ENCODE peak calls at places on chromosome 2, in nine cellular contexts. B is tibial nerve, V is HepG2, F is suprapubic skin, D is A549, G is ovary, Z is sigmoid colon, X is H1, R is stomach. Y is an unnamed sample.

GRCh38 chr2:27212626-27213471 is 781 bp upstream of the SLC5A6 start:
- DNase-seq in Z (peak; percentile 35), V (peak; percentile 55), X (no peak), B (no peak), D (peak; percentile 66), F (peak; percentile 67), R (no peak), G (no peak), Y (no peak)

GRCh38 chr2:145740302-145740701 is 1220.4 kb upstream of the ZEB2 start:
- DNase-seq in D (no peak), Z (no peak), X (no peak), B (no peak), F (no peak), G (no peak), V (no peak), R (no peak), Y (no peak)

GRCh38 chr2:8089596-8089995 is 592.3 kb upstream of the ID2 start:
- DNase-seq in B (no peak), V (no peak), R (no peak), G (no peak), D (no peak), X (no peak), F (no peak), Z (no peak), Y (no peak)

GRCh38 chr2:58228272-58228671 is 12.9 kb downstream of the FANCL start:
- DNase-seq in D (no peak), F (no peak), G (no peak), V (no peak), X (no peak), Z (no peak), R (no peak), B (no peak), Y (no peak)

GRCh38 chr2:129829577-129829976 is 149.9 kb upstream of the RAB6C start:
- DNase-seq in G (no peak), F (no peak), X (no peak), D (no peak), Z (no peak), R (no peak), B (no peak), V (no peak), Y (no peak)

GRCh38 chr2:33226546-33226945 is 249.9 kb upstream of the RASGRP3 start:
- DNase-seq in B (no peak), G (no peak), V (no peak), F (no peak), D (no peak), R (no peak), Z (no peak), X (no peak), Y (no peak)

GRCh38 chr2:5985551-5986229 is 293.5 kb downstream of the SOX11 start:
- DNase-seq in R (no peak), B (no peak), Z (no peak), F (no peak), D (no peak), V (no peak), X (no peak), G (no peak), Y (no peak)

GRCh38 chr2:152613235-152613634 is 104.0 kb downstream of the PRPF40A start:
- DNase-seq in D (no peak), R (no peak), V (no peak), G (no peak), F (no peak), B (no peak), Z (no peak), X (no peak), Y (no peak)

GRCh38 chr2:106115250-106115649 is 78.9 kb downstream of the UXS1 start:
- DNase-seq in F (no peak), R (no peak), G (no peak), D (peak; percentile 51), Z (no peak), B (no peak), X (no peak), V (peak; percentile 84), Y (no peak)

GRCh38 chr2:122368576-122369243 is 613.3 kb downstream of the TSN start:
- DNase-seq in V (no peak), X (no peak), G (no peak), B (no peak), R (no peak), D (no peak), F (no peak), Z (no peak), Y (no peak)

GRCh38 chr2:122366427-122366826 is 611.0 kb downstream of the TSN start:
- DNase-seq in Z (no peak), G (no peak), X (no peak), D (no peak), B (no peak), F (no peak), R (no peak), V (no peak), Y (no peak)

GRCh38 chr2:122358729-122359128 is 603.3 kb downstream of the TSN start:
- DNase-seq in V (no peak), R (no peak), B (no peak), D (no peak), F (no peak), G (no peak), X (no peak), Z (no peak), Y (no peak)

DNA sequence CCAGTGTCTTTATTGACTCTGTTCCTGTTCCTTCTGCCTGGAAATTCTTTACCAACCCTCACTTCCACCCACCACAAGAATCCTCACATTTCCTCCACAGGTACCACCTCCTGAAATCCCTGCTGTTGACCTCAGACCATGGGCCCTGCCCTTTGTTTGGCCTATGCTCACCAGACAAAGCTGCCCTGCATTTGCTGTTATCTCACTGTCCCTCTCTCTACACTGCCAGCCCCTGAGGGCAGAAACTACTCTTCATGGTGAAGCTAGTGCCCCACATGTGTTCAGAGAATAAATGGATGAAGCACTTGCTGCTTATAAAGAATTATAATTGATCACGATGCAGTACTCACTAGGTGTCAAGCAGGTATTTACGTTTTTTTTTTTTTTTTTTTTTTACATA is 608.4 kb downstream of the TSN start:
- DNase-seq in Z (no peak), R (no peak), G (no peak), V (no peak), B (no peak), D (no peak), X (no peak), F (no peak), Y (no peak)
- TF ChIP-seq EP300 in Z (no peak), R (no peak), G (no peak), V (no peak), B (no peak), D (no peak), X (no peak), F (no peak), Y (no peak)

DNA sequence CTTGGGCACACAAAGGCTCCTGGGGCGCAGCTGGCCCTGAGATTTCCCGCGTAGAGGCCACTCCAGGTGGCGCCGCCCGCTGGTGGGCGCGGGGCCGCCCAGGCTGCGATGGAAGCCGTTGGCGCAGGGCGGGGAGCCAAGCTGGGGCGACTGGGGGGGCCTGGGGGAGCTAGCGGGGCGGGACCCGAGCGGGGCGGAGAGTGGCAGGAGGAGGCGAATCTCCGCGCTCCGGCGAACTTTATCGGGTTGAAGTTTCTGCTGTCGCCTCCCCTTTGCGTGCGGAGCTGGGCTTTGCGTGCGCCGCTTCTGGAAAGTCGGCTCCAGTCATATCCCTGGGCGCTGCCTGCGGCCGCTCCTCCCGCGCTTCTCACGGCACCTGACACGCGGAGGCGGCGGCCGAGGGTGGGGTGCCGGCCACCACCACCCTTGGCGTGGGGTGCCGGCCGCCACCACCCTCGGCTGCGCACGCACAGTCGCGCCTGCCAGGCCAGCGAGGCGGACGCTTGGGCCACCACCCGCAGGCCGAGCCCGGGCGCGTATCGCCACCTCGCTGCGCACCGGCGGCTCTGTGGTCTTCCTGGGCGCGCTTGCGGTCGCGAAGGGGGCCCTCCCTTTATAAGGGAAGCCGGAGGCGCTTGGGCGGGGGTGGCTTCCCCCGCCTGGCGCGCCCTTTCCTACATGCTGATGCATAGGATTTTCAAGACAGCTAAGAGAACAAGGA is 919 bp upstream of the CYP1B1 start:
- DNase-seq in F (peak; percentile 89), R (peak; percentile 70), X (no peak), G (peak; percentile 60), Z (peak; percentile 88), V (no peak), B (peak; percentile 68), D (peak; percentile 78), Y (peak; percentile 83)
- TF ChIP-seq POLR2A in F (peak; percentile 47), R (no peak), X (no peak), G (peak; percentile 26), Z (no peak), V (no peak), B (peak; percentile 15), D (peak; percentile 57), Y (no peak)

DNA sequence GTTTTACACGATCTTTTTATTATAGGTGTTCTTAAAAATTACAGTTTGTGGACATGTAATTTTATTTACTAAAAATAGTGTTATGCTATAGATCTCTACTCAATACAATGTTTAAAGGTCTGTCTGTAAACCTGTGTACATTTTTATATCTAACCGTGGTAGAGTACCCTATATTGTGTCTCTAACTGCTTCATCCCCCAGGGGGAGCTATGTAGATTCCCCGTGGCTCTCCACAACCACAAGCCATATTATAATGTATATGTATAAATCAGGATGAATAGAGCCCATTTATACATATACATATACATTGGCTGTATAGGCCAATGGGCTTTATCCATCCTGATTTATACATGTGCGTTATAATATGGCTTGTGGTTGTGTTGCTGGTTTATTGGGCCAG is 59.4 kb downstream of the ADAM23 start:
- DNase-seq in V (no peak), G (no peak), F (no peak), R (no peak), X (no peak), B (no peak), Z (no peak), D (no peak), Y (no peak)
- TF ChIP-seq CTCF in V (no peak), G (no peak), F (no peak), R (no peak), X (peak; percentile 5), B (no peak), Z (no peak), D (no peak), Y (no peak)

GRCh38 chr2:111169268-111169667 is 48.6 kb downstream of the BCL2L11 start:
- DNase-seq in F (no peak), G (no peak), X (no peak), D (no peak), Z (no peak), B (no peak), V (no peak), R (no peak), Y (no peak)

GRCh38 chr2:111169924-111170323 is 49.2 kb downstream of the BCL2L11 start:
- DNase-seq in V (no peak), B (no peak), R (no peak), G (no peak), F (no peak), D (no peak), Z (no peak), X (no peak), Y (no peak)

GRCh38 chr2:111166115-111166514 is 45.4 kb downstream of the BCL2L11 start:
- DNase-seq in X (no peak), B (no peak), D (no peak), R (no peak), Z (no peak), F (no peak), V (no peak), G (no peak), Y (no peak)

GRCh38 chr2:111167238-111168162 is 46.8 kb downstream of the BCL2L11 start:
- DNase-seq in D (no peak), X (no peak), G (no peak), B (no peak), F (no peak), R (no peak), V (no peak), Z (no peak), Y (no peak)

GRCh38 chr2:111168528-111168929 is 47.8 kb downstream of the BCL2L11 start:
- DNase-seq in V (no peak), X (no peak), B (no peak), F (no peak), Z (no peak), G (no peak), D (peak; percentile 58), R (peak; percentile 67), Y (no peak)
- TF ChIP-seq EP300 in V (no peak), X (no peak), B (no peak), F (no peak), Z (no peak), G (no peak), D (no peak), R (no peak), Y (no peak)